ENCODE peak calls at places on chromosomes 11 and 22, in eight cellular contexts. D, S, E, P, N, I, L and Q are unnamed samples.

GRCh38 chr22:39277135-39277607 is 32.4 kb upstream of the PDGFB start:
- DNase-seq in D (no peak), S (peak; percentile 90), E (no peak), P (no peak), N (no peak), I (no peak), L (peak; percentile 68), Q (no peak)

GRCh38 chr11:1836011-1836945 is 1.5 kb downstream of the SYT8 start:
- DNase-seq in D (no peak), S (no peak), E (no peak), P (no peak), N (no peak), I (no peak), L (no peak), Q (peak; percentile 11)

GRCh38 chr22:44585559-44586121 is 87.6 kb upstream of the RTL6 start:
- DNase-seq in D (no peak), S (no peak), E (no peak), P (no peak), N (no peak), I (no peak), L (no peak), Q (peak; percentile 10)

GRCh38 chr11:100810666-100811065 is 123.6 kb downstream of the ARHGAP42 start:
- DNase-seq in D (no peak), S (no peak), E (no peak), P (no peak), N (no peak), I (no peak), L (no peak), Q (no peak)

GRCh38 chr11:43579171-43579918 is 101.2 kb upstream of the HSD17B12 start:
- DNase-seq in D (no peak), S (peak; percentile 14), E (peak; percentile 67), P (peak; percentile 69), N (peak; percentile 80), I (no peak), L (peak; percentile 76), Q (no peak)

GRCh38 chr11:2210366-2211112 is 38.9 kb upstream of the TH start:
- DNase-seq in D (no peak), S (no peak), E (no peak), P (peak; percentile 20), N (no peak), I (no peak), L (no peak), Q (no peak)

GRCh38 chr11:113593698-113594308 is 112.3 kb downstream of the TMPRSS5 start:
- DNase-seq in D (no peak), S (peak; percentile 4), E (no peak), P (peak; percentile 66), N (no peak), I (peak; percentile 58), L (peak; percentile 37), Q (no peak)

GRCh38 chr11:10898003-10898762 is 40.3 kb upstream of the ZBED5 start:
- DNase-seq in D (no peak), S (no peak), E (no peak), P (no peak), N (no peak), I (no peak), L (no peak), Q (no peak)

GRCh38 chr11:12889243-12889642 is 119.9 kb upstream of the RASSF10 start:
- DNase-seq in D (no peak), S (peak; percentile 80), E (no peak), P (no peak), N (no peak), I (no peak), L (peak; percentile 94), Q (peak; percentile 35)

GRCh38 chr22:24727218-24727851 is 47.2 kb downstream of the PIWIL3 start:
- DNase-seq in D (peak; percentile 88), S (peak; percentile 85), E (no peak), P (no peak), N (peak; percentile 72), I (no peak), L (peak; percentile 53), Q (no peak)

GRCh38 chr11:117228091-117228490 is 3.8 kb downstream of the PCSK7 start:
- DNase-seq in D (no peak), S (no peak), E (no peak), P (no peak), N (no peak), I (no peak), L (no peak), Q (no peak)

GRCh38 chr11:11267312-11267711 is 85.7 kb downstream of the CSNK2A3 start:
- DNase-seq in D (no peak), S (no peak), E (no peak), P (no peak), N (no peak), I (no peak), L (no peak), Q (no peak)

GRCh38 chr11:57249384-57250319 is 12.6 kb upstream of the APLNR start:
- DNase-seq in D (peak; percentile 29), S (peak; percentile 69), E (peak; percentile 58), P (peak; percentile 74), N (peak; percentile 75), I (peak; percentile 21), L (peak; percentile 76), Q (peak; percentile 62)

GRCh38 chr11:9137293-9138132 is 46.1 kb upstream of the SCUBE2 start:
- DNase-seq in D (peak; percentile 56), S (peak; percentile 69), E (peak; percentile 84), P (peak; percentile 84), N (peak; percentile 88), I (peak; percentile 39), L (peak; percentile 75), Q (peak; percentile 66)

GRCh38 chr11:12397953-12398352 is 20.6 kb downstream of the PARVA start:
- DNase-seq in D (peak; percentile 59), S (peak; percentile 99), E (no peak), P (no peak), N (peak; percentile 95), I (no peak), L (peak; percentile 96), Q (peak; percentile 65)

GRCh38 chr22:20086101-20086599 is 6.1 kb downstream of the DGCR8 start:
- DNase-seq in D (no peak), S (no peak), E (no peak), P (no peak), N (no peak), I (no peak), L (no peak), Q (no peak)

GRCh38 chr22:40022536-40023225 is 27.9 kb downstream of the FAM83F start:
- DNase-seq in D (no peak), S (no peak), E (no peak), P (no peak), N (no peak), I (no peak), L (peak; percentile 80), Q (no peak)

GRCh38 chr11:112631333-112631732 is 329.9 kb upstream of the NCAM1 start:
- DNase-seq in D (no peak), S (no peak), E (no peak), P (no peak), N (no peak), I (no peak), L (no peak), Q (no peak)

GRCh38 chr11:78256962-78257361 is 68.2 kb downstream of the USP35 start:
- DNase-seq in D (peak; percentile 35), S (peak; percentile 81), E (no peak), P (no peak), N (no peak), I (no peak), L (peak; percentile 91), Q (peak; percentile 83)

GRCh38 chr11:111465400-111465799 is 46.8 kb downstream of the BTG4 start:
- DNase-seq in D (no peak), S (peak; percentile 80), E (no peak), P (no peak), N (no peak), I (no peak), L (peak; percentile 73), Q (no peak)

GRCh38 chr22:21015051-21016006 is at the start of gene P2RX6:
- DNase-seq in D (no peak), S (no peak), E (no peak), P (no peak), N (no peak), I (no peak), L (peak; percentile 75), Q (no peak)

GRCh38 chr22:39343259-39344045 is 6.3 kb upstream of the SYNGR1 start:
- DNase-seq in D (peak; percentile 39), S (peak; percentile 70), E (peak; percentile 77), P (peak; percentile 64), N (peak; percentile 88), I (peak; percentile 47), L (peak; percentile 77), Q (peak; percentile 41)